ENCODE peak calls at places on chromosomes 12 and 14, in seven cellular contexts. B is Panc1, A is Peyer's patch, Z is psoas muscle, T is HCT116, P is heart left ventricle, Y is adrenal gland. D is an unnamed sample.

GRCh38 chr14:101235042-101235871 is 326.0 kb upstream of the DIO3 start:
- DNase-seq in T (peak; percentile 26), Z (peak; percentile 68), Y (peak; percentile 80), B (no peak), P (no peak), A (no peak), D (peak; percentile 68)

GRCh38 chr14:99632410-99633035 is 12.4 kb upstream of the HHIPL1 start:
- DNase-seq in P (no peak), Y (no peak), T (no peak), Z (no peak), B (no peak), A (no peak), D (no peak)

GRCh38 chr14:69858801-69859200 is 20.4 kb upstream of the SMOC1 start:
- DNase-seq in Y (no peak), Z (no peak), A (no peak), P (no peak), T (no peak), B (no peak), D (no peak)

GRCh38 chr14:70904376-70904775 is 2.9 kb upstream of the PCNX1 start:
- DNase-seq in Z (no peak), Y (no peak), B (no peak), A (no peak), T (no peak), P (no peak), D (no peak)

GRCh38 chr12:55797068-55797467 is 20.5 kb downstream of the SARNP start:
- DNase-seq in P (no peak), B (no peak), A (no peak), Y (no peak), Z (no peak), T (peak; percentile 26), D (peak; percentile 59)

GRCh38 chr14:72549848-72550247 is 344.1 kb downstream of the DPF3 start:
- DNase-seq in P (no peak), A (no peak), Z (no peak), T (no peak), Y (no peak), B (no peak), D (no peak)

GRCh38 chr14:24289649-24290283 is 9.8 kb downstream of the DHRS1 start:
- DNase-seq in B (no peak), P (no peak), Y (no peak), T (no peak), Z (no peak), A (no peak), D (no peak)

GRCh38 chr14:68486033-68486732 is 306.7 kb downstream of the ZFP36L1 start:
- DNase-seq in P (no peak), Z (no peak), T (no peak), A (no peak), B (no peak), Y (no peak), D (no peak)

GRCh38 chr12:92844147-92844763 is 84.8 kb downstream of the EEA1 start:
- DNase-seq in Z (no peak), A (no peak), P (no peak), B (no peak), T (no peak), Y (no peak), D (peak; percentile 74)

GRCh38 chr14:101478096-101478495 is 83.2 kb upstream of the DIO3 start:
- DNase-seq in P (no peak), T (no peak), A (no peak), B (no peak), Y (peak; percentile 16), Z (no peak), D (no peak)

GRCh38 chr14:92687681-92688433 is 60.6 kb downstream of the LGMN start:
- DNase-seq in P (no peak), Y (peak; percentile 57), Z (no peak), A (no peak), B (no peak), T (no peak), D (no peak)

GRCh38 chr12:51368640-51369517 is 22.3 kb downstream of the GALNT6 start:
- DNase-seq in Y (no peak), Z (peak; percentile 69), T (no peak), A (peak; percentile 95), P (peak; percentile 35), B (no peak), D (no peak)

GRCh38 chr12:75705749-75706719 is 194.6 kb upstream of the KRR1 start:
- DNase-seq in T (peak; percentile 64), A (no peak), P (peak; percentile 64), B (no peak), Y (peak; percentile 45), Z (no peak), D (peak; percentile 92)

GRCh38 chr12:124656947-124657434 is 89.6 kb upstream of the NCOR2 start:
- DNase-seq in Z (no peak), A (no peak), T (no peak), B (no peak), P (no peak), Y (no peak), D (no peak)
- H3K4me3 ChIP-seq in Z (no peak overlapping the region), A (no peak overlapping the region), T (no peak overlapping the region), B (no peak overlapping the region), P (no peak overlapping the region), Y (no peak overlapping the region), D (no peak overlapping the region)

DNA sequence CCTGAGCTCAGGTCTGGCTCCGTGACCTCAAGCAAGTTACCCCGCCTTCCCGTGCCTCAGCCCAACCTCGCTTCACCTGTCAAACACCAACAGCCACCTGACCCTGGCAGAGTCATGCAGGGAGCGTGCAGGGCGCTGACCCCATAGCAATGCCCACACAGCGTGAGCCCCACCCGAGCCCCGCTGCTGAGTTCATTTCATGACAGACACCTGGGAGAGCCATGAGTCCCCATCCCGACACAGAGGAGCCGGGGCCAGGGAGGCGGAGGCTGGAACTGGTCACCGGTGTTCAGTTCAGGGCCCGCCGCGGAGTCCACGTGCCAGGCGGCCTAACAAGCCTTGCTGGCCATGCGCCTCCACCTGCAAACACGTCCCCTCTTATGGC is 18.1 kb upstream of the GALNT9 start:
- DNase-seq in B (no peak), A (no peak), Y (no peak), Z (peak; percentile 38), P (no peak), T (no peak), D (no peak)
- H3K27me3 ChIP-seq in B (no peaks in the 10 kb centered on the region), A (no peaks in the 10 kb centered on the region), Y (peaks cover 11% of the 10 kb centered on the region), Z (peaks cover 15% of the 10 kb centered on the region), P (no peaks in the 10 kb centered on the region), T (no peaks in the 10 kb centered on the region), D (peaks cover 61% of the 10 kb centered on the region)

GRCh38 chr12:66683073-66683472 is 4.2 kb upstream of the GRIP1 start:
- DNase-seq in A (no peak), Z (no peak), T (no peak), B (no peak), P (no peak), Y (no peak), D (no peak)

GRCh38 chr12:66679441-66680069 is 679 bp upstream of the GRIP1 start:
- DNase-seq in Z (no peak), A (no peak), T (no peak), Y (no peak), P (no peak), B (no peak), D (no peak)

GRCh38 chr12:66676241-66676640 is 2.6 kb downstream of the GRIP1 start:
- DNase-seq in Y (no peak), B (no peak), Z (no peak), A (no peak), P (no peak), T (no peak), D (no peak)

GRCh38 chr12:66674495-66675122 is 4.3 kb downstream of the GRIP1 start:
- DNase-seq in P (no peak), Z (no peak), T (no peak), A (no peak), B (no peak), Y (no peak), D (no peak)

GRCh38 chr12:66678640-66679268 is at the start of gene GRIP1:
- DNase-seq in B (no peak), Z (no peak), Y (no peak), P (no peak), A (no peak), T (no peak), D (no peak)
- H3K4me3 ChIP-seq in B (no peak within 1 kb of the TSS), Z (peak within 1 kb of the TSS; percentile 48), Y (no peak within 1 kb of the TSS), P (peak within 1 kb of the TSS; percentile 17), A (no peak within 1 kb of the TSS), T (no peak within 1 kb of the TSS), D (peak within 1 kb of the TSS; percentile 59)

DNA sequence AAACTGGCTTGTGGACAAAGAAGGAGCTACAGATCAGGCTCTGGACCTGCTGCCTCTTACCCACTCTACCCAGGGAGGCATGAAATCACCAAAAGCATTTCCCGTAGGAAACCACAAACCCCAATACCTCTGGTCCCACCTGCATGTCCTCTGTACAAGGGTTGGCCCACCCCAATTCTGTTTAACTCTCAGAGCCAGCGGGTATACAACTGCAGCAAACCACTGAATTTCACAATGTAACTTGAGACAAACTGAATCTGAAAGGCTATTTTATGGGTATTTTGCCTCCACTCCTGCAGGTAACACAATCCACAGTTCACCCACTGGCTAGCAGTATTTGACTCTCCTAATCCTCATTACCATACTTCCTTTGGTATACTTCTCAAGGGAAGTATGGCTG is 16.5 kb downstream of the SIX1 start:
- DNase-seq in Z (no peak), A (no peak), Y (no peak), T (no peak), P (no peak), B (no peak), D (no peak)
- H3K27me3 ChIP-seq in Z (no peaks in the 10 kb centered on the region), A (no peaks in the 10 kb centered on the region), Y (peaks cover 21% of the 10 kb centered on the region), T (no peaks in the 10 kb centered on the region), P (peaks cover 24% of the 10 kb centered on the region), B (no peaks in the 10 kb centered on the region), D (no peaks in the 10 kb centered on the region)

D was measured in adipocyte.